ENCODE peak calls at places on chromosome 16, in six cellular contexts. Z, J, O, H, A and U are unnamed samples.

GRCh38 chr16:67456383-67457140 is 24.4 kb downstream of the ATP6V0D1 start:
- DNase-seq in Z (no peak), J (no peak), O (peak), H (no peak), A (no peak), U (no peak)

GRCh38 chr16:48014349-48015135 is 141.3 kb downstream of the ABCC12 start:
- DNase-seq in Z (peak), J (no peak), O (peak), H (no peak), A (no peak), U (no peak)

GRCh38 chr16:2785101-2785991 is 2.0 kb downstream of the PRSS33 start:
- DNase-seq in Z (no peak), J (peak), O (no peak), H (no peak), A (no peak), U (peak)

GRCh38 chr16:68335175-68335574 is 24.4 kb downstream of the PRMT7 start:
- DNase-seq in Z (peak), J (no peak), O (peak), H (no peak), A (no peak), U (no peak)

GRCh38 chr16:48611329-48612137 is 1.6 kb upstream of the N4BP1 start:
- DNase-seq in Z (no peak), J (no peak), O (no peak), H (peak), A (no peak), U (peak)

GRCh38 chr16:9836118-9836736 is 346.0 kb downstream of the GRIN2A start:
- DNase-seq in Z (peak), J (no peak), O (peak), H (no peak), A (no peak), U (no peak)

GRCh38 chr16:85898521-85899442 is at the start of gene IRF8:
- DNase-seq in Z (peak), J (peak), O (no peak), H (peak), A (no peak), U (peak)

GRCh38 chr16:56589141-56590039 is at the start of gene MT3:
- DNase-seq in Z (peak), J (peak), O (no peak), H (no peak), A (no peak), U (no peak)

GRCh38 chr16:88789593-88789992 is 4.6 kb upstream of the PIEZO1 start:
- DNase-seq in Z (no peak), J (no peak), O (no peak), H (no peak), A (no peak), U (no peak)

GRCh38 chr16:14181371-14182050 is 110.4 kb downstream of the MRTFB start:
- DNase-seq in Z (peak), J (no peak), O (peak), H (no peak), A (peak), U (no peak)

GRCh38 chr16:80667258-80667560 is 126.4 kb downstream of the DYNLRB2 start:
- DNase-seq in Z (no peak), J (no peak), O (no peak), H (no peak), A (no peak), U (no peak)